ENCODE peak calls at places on chromosomes 2 and 18, in four cellular contexts. U, X, C and J are unnamed samples.

GRCh38 chr2:119960821-119961220 is 52.1 kb upstream of the EPB41L5 start:
- DNase-seq in C (no peak), U (peak; percentile 18), X (no peak), J (no peak)

GRCh38 chr2:58527656-58528055 is 286.5 kb upstream of the FANCL start:
- DNase-seq in C (no peak), U (no peak), X (no peak), J (no peak)

GRCh38 chr2:142041105-142041504 is 89.7 kb downstream of the LRP1B start:
- DNase-seq in C (no peak), X (no peak), U (peak; percentile 64), J (no peak)

GRCh38 chr2:66443183-66443976 is 8.5 kb downstream of the MEIS1 start:
- DNase-seq in X (peak; percentile 29), C (no peak), U (no peak), J (no peak)

GRCh38 chr2:64581018-64581417 is 56.9 kb downstream of the AFTPH start:
- DNase-seq in X (no peak), C (no peak), U (no peak), J (no peak)

GRCh38 chr2:20449501-20450200 is 2.8 kb downstream of the RHOB start:
- DNase-seq in X (no peak), C (no peak), U (no peak), J (no peak)

GRCh38 chr2:240919786-240920782 is 13.9 kb downstream of the CROCC2 start:
- DNase-seq in X (no peak), U (no peak), C (peak; percentile 21), J (no peak)

GRCh38 chr2:85913854-85914524 is 25.2 kb upstream of the ST3GAL5 start:
- DNase-seq in C (no peak), X (no peak), U (peak; percentile 34), J (no peak)

GRCh38 chr2:64422466-64422865 is 31.5 kb upstream of the LGALSL start:
- DNase-seq in X (no peak), U (no peak), C (no peak), J (no peak)

GRCh38 chr2:169661263-169661662 is 32.9 kb downstream of the CFAP210 start:
- DNase-seq in X (peak; percentile 36), U (no peak), C (no peak), J (no peak)

GRCh38 chr2:37875332-37875976 is 49.6 kb upstream of the RMDN2 start:
- DNase-seq in X (peak; percentile 37), C (no peak), U (no peak), J (no peak)

GRCh38 chr2:64225491-64225890 is 81.3 kb upstream of the PELI1 start:
- DNase-seq in C (no peak), X (no peak), U (peak; percentile 55), J (no peak)

GRCh38 chr2:20352230-20353216 is 1.9 kb upstream of the PUM2 start:
- DNase-seq in U (no peak), C (peak; percentile 58), X (peak; percentile 34), J (peak; percentile 19)

GRCh38 chr18:49621301-49621700 is 59.4 kb downstream of the LIPG start:
- DNase-seq in U (no peak), X (no peak), C (no peak), J (no peak)

GRCh38 chr18:72235422-72235821 is 308.7 kb downstream of the CBLN2 start:
- DNase-seq in X (peak; percentile 82), U (peak; percentile 74), C (no peak), J (no peak)

GRCh38 chr18:42576141-42576540 is 539.3 kb downstream of the RIT2 start:
- DNase-seq in X (no peak), C (no peak), U (no peak), J (no peak)

GRCh38 chr2:58574873-58575272 is 333.7 kb upstream of the FANCL start:
- DNase-seq in X (no peak), U (peak; percentile 13), C (no peak), J (no peak)

GRCh38 chr18:39753178-39753577 is 2187.6 kb upstream of the CELF4 start:
- DNase-seq in U (no peak), X (no peak), C (no peak), J (no peak)

GRCh38 chr18:28890796-28891195 is 713.9 kb upstream of the CDH2 start:
- DNase-seq in U (no peak), C (no peak), X (no peak), J (no peak)

GRCh38 chr18:55763805-55764204 is 175.8 kb upstream of the TCF4 start:
- DNase-seq in C (peak; percentile 54), X (no peak), U (no peak), J (no peak)

GRCh38 chr2:150191349-150191748 is 296.1 kb downstream of the RND3 start:
- DNase-seq in X (no peak), C (no peak), U (peak; percentile 65), J (no peak)

GRCh38 chr2:159208449-159208848 is 78.1 kb downstream of the WDSUB1 start:
- DNase-seq in C (no peak), U (no peak), X (no peak), J (no peak)

GRCh38 chr2:109699646-109700045 is 85.5 kb downstream of the SOWAHC start:
- DNase-seq in U (no peak), X (peak; percentile 38), C (no peak), J (no peak)

GRCh38 chr2:218893349-218894167 is 12.9 kb downstream of the WNT10A start:
- DNase-seq in X (no peak), C (peak; percentile 22), U (no peak), J (no peak)

GRCh38 chr2:169495310-169495928 is 14.1 kb upstream of the KLHL41 start:
- DNase-seq in X (no peak), U (no peak), C (no peak), J (no peak)

GRCh38 chr2:188330316-188331053 is 38.8 kb downstream of the GULP1 start:
- DNase-seq in C (no peak), X (peak; percentile 62), U (no peak), J (no peak)

GRCh38 chr18:49094979-49095632 is 144.3 kb upstream of the SMAD7 start:
- DNase-seq in U (peak; percentile 43), C (no peak), X (no peak), J (no peak)

GRCh38 chr2:28437142-28437835 is 44.6 kb downstream of the FOSL2 start:
- DNase-seq in X (no peak), C (peak; percentile 64), U (no peak), J (no peak)

GRCh38 chr2:101983928-101984327 is 7.8 kb upstream of the IL1R2 start:
- DNase-seq in X (peak; percentile 14), C (peak; percentile 33), U (peak; percentile 61), J (no peak)

GRCh38 chr18:41745166-41746049 is 209.6 kb upstream of the PIK3C3 start:
- DNase-seq in U (peak; percentile 57), C (peak; percentile 71), X (peak; percentile 83), J (peak; percentile 49)

GRCh38 chr2:85235281-85235680 is 92.5 kb downstream of the TGOLN2 start:
- DNase-seq in C (no peak), X (no peak), U (no peak), J (no peak)

GRCh38 chr2:31440764-31441163 is 26.2 kb upstream of the XDH start:
- DNase-seq in U (peak; percentile 93), X (no peak), C (no peak), J (no peak)

GRCh38 chr2:228084717-228085116 is 96.8 kb downstream of the SPHKAP start:
- DNase-seq in X (no peak), U (no peak), C (no peak), J (no peak)

GRCh38 chr2:211117026-211117425 is 560.6 kb downstream of the CPS1 start:
- DNase-seq in U (peak; percentile 64), X (no peak), C (no peak), J (no peak)

GRCh38 chr2:73260338-73260984 is 23.8 kb downstream of the FBXO41 start:
- DNase-seq in C (peak; percentile 74), X (peak; percentile 68), U (peak; percentile 58), J (peak; percentile 13)

GRCh38 chr2:132651115-132652099 is 18.6 kb downstream of the LYPD1 start:
- DNase-seq in U (peak; percentile 29), X (peak; percentile 77), C (peak; percentile 69), J (peak; percentile 47)

GRCh38 chr2:120691410-120691809 is 44.3 kb upstream of the GLI2 start:
- DNase-seq in C (no peak), U (no peak), X (no peak), J (no peak)

GRCh38 chr18:12556946-12557806 is 100.7 kb downstream of the SPIRE1 start:
- DNase-seq in X (no peak), C (no peak), U (no peak), J (no peak)

DNA sequence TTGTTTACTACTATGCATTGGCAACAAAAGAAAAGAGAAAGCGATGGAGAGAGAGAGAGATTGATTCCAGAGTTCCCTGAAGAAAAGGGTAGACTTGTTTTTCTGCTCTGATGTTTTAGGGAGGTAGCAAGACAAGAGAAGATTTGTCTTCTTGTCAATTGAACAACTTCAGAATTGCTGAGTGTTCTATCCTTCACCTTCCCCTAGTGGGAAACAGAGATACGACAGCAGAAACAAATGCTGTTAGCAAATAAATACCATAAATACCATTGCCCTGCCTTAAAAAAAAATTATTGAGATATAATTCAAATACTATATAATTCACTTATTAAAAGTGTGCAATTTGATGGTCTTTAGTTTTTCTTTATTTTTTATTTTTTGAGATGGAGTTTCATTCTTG is 26.2 kb upstream of the CCDC150 start:
- DNase-seq in C (no peak), U (peak; percentile 9), X (no peak), J (no peak)
- TF ChIP-seq CTCF in C (peak; percentile 7), U (no peak), X (peak; percentile 13), J (no peak)

DNA sequence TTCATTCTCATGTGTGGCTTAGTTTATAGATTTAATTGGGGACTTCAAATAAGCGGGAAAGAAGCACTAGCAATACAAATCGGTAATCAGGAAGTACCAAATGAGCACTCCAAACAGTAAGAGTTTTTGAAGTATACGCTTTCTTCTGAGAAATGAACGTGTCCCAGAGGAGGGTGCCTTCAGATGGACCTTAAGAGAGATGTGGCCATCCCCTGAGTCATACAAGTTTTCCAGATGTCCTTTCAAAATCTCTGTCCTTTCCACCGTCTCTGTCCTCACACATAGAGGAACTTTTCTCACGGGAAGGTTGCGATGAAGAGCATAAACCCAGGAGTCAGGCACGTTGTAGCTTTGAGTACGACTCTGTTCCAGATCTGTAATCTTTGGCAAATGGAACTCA is 1.7 kb upstream of the SMAD2 start:
- DNase-seq in X (no peak), C (no peak), U (no peak), J (no peak)
- H3K9ac ChIP-seq in X (no peak overlapping the region), C (no peak overlapping the region), U (no peak overlapping the region), J (peak overlapping the region; percentile 89)

DNA sequence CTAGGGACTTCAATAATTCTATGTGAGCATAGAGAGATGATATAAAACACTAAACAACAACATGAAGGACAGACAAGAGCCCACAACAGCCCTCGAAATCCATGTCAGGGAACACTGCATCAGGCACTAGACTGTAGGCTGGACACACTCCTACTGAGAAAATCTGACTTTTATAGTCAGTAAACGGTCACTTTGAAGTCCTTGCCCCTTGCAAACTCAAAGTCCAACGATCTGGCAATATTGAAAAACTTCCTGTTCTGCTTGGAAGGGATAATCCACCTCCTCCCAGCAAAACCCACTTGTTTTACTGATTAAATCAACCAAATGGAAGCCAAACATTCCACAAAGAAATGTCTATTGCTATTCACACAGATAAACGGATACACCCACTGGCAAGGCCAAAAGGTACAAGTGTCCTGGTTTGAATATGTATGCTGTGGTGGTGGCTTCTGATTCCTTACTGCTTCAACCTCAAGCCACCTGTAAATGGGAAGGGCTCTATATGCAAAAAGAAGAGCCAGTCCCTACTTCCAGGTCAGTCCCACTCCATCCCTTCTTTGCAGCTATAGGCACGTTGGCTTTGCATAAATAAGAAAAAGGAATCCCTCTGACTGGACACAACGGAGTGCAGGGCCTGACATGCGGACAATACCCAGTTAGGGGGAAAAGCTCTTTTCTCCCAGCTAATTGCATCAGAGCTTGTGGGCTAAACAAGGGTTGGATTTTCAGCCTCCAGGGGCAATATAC is 56.6 kb downstream of the STK39 start:
- DNase-seq in C (no peak), U (peak; percentile 9), X (peak; percentile 72), J (no peak)
- H3K4me2 ChIP-seq in C (peak overlapping the region; percentile 57), U (peak overlapping the region; percentile 64), X (peak overlapping the region; percentile 18), J (no peak overlapping the region)

GRCh38 chr2:233129351-233129978 is 69.3 kb downstream of the INPP5D start:
- DNase-seq in C (peak; percentile 58), X (peak; percentile 60), U (peak; percentile 8), J (no peak)
- TF ChIP-seq CTCF in C (peak; percentile 35), X (peak; percentile 59), U (peak; percentile 44), J (no peak)